ENCODE peak calls at places on chromosome 21, in seven cellular contexts. A is WTC11, J is HepG2, N is HEK293T, M is GM12878, X is K562, S is HCT116. R is an unnamed sample.

GRCh38 chr21:43880111-43880985 is 15.3 kb downstream of the AGPAT3 start:
- DNase-seq in A (no peak), J (no peak), N (no peak), M (no peak), X (no peak), S (peak), R (no peak)

GRCh38 chr21:30083120-30083945 is 83.3 kb downstream of the CLDN17 start:
- DNase-seq in A (peak), J (no peak), N (no peak), M (no peak), X (no peak), S (no peak), R (peak)

GRCh38 chr21:25371831-25372434 is 235.3 kb downstream of the MRPL39 start:
- DNase-seq in A (no peak), J (no peak), N (no peak), M (no peak), X (no peak), S (no peak), R (no peak)

GRCh38 chr21:30336596-30336995 is 898 bp downstream of the KRTAP27-1 start:
- DNase-seq in A (no peak), J (no peak), N (no peak), M (no peak), X (no peak), S (no peak), R (no peak)

GRCh38 chr21:46639489-46640386 is 4.3 kb downstream of the PRMT2 start:
- DNase-seq in A (no peak), J (peak), N (no peak), M (no peak), X (no peak), S (no peak), R (no peak)

GRCh38 chr21:44293551-44294231 is 6.2 kb upstream of the PFKL start:
- DNase-seq in A (no peak), J (no peak), N (no peak), M (no peak), X (no peak), S (no peak), R (no peak)

GRCh38 chr21:35015435-35016024 is 33.6 kb downstream of the RUNX1 start:
- DNase-seq in A (no peak), J (no peak), N (no peak), M (no peak), X (no peak), S (no peak), R (no peak)

GRCh38 chr21:34722684-34723300 is 54.0 kb downstream of the CLIC6 start:
- DNase-seq in A (peak), J (no peak), N (peak), M (no peak), X (peak), S (no peak), R (peak)

GRCh38 chr21:43034098-43034497 is 41.5 kb downstream of the CBS start:
- DNase-seq in A (no peak), J (no peak), N (no peak), M (no peak), X (no peak), S (no peak), R (no peak)

GRCh38 chr21:34072145-34073031 is 990 bp upstream of the MRPS6 start:
- DNase-seq in A (no peak), J (no peak), N (no peak), M (no peak), X (no peak), S (no peak), R (no peak)

GRCh38 chr21:37168666-37169065 is 95.6 kb downstream of the TTC3 start:
- DNase-seq in A (no peak), J (no peak), N (no peak), M (no peak), X (no peak), S (no peak), R (no peak)

GRCh38 chr21:31957631-31958030 is 84.8 kb downstream of the HUNK start:
- DNase-seq in A (no peak), J (no peak), N (no peak), M (no peak), X (no peak), S (no peak), R (no peak)

GRCh38 chr21:45405819-45406762 is 1.1 kb downstream of the COL18A1 start:
- DNase-seq in A (peak), J (peak), N (peak), M (no peak), X (no peak), S (no peak), R (no peak)

GRCh38 chr21:43284238-43284637 is 115.4 kb downstream of the CRYAA start:
- DNase-seq in A (no peak), J (no peak), N (no peak), M (no peak), X (no peak), S (no peak), R (no peak)

GRCh38 chr21:46568562-46568961 is 36.3 kb downstream of the S100B start:
- DNase-seq in A (no peak), J (no peak), N (no peak), M (no peak), X (no peak), S (no peak), R (no peak)

GRCh38 chr21:45825209-45825602 is 156.4 kb upstream of the COL6A1 start:
- DNase-seq in A (no peak), J (no peak), N (no peak), M (no peak), X (no peak), S (no peak), R (peak)

GRCh38 chr21:35265170-35265877 is 216.2 kb upstream of the RUNX1 start:
- DNase-seq in A (no peak), J (no peak), N (no peak), M (no peak), X (no peak), S (peak), R (no peak)

GRCh38 chr21:42038393-42038792 is 28.2 kb upstream of the ZBTB21 start:
- DNase-seq in A (no peak), J (no peak), N (no peak), M (no peak), X (no peak), S (no peak), R (no peak)

GRCh38 chr21:25638634-25639166 is 358 bp upstream of the JAM2 start:
- DNase-seq in A (no peak), J (no peak), N (no peak), M (peak), X (no peak), S (no peak), R (no peak)

GRCh38 chr21:41957991-41958766 is 4.4 kb upstream of the C2CD2 start:
- DNase-seq in A (no peak), J (peak), N (no peak), M (no peak), X (peak), S (peak), R (no peak)

GRCh38 chr21:31052489-31053142 is 14.3 kb upstream of the KRTAP19-8 start:
- DNase-seq in A (no peak), J (no peak), N (no peak), M (no peak), X (no peak), S (no peak), R (no peak)

GRCh38 chr21:33642896-33643657 is 776 bp downstream of the ITSN1 start:
- DNase-seq in A (peak), J (no peak), N (peak), M (no peak), X (peak), S (no peak), R (no peak)

GRCh38 chr21:42080788-42081083 is 9.6 kb downstream of the UMODL1 start:
- DNase-seq in A (no peak), J (no peak), N (no peak), M (no peak), X (no peak), S (no peak), R (no peak)

GRCh38 chr21:31714741-31715365 is 17.1 kb downstream of the SCAF4 start:
- DNase-seq in A (no peak), J (no peak), N (no peak), M (no peak), X (no peak), S (no peak), R (no peak)

GRCh38 chr21:39633043-39633442 is 20.3 kb downstream of the B3GALT5 start:
- DNase-seq in A (no peak), J (no peak), N (no peak), M (no peak), X (no peak), S (peak), R (no peak)
- TF ChIP-seq SP1 in A (no peak), J (no peak), N (no peak), M (no peak), X (no peak), S (no peak), R (no peak)

GRCh38 chr21:28832013-28832714 is 160.5 kb downstream of the LTN1 start:
- DNase-seq in A (no peak), J (peak), N (no peak), M (no peak), X (peak), S (no peak), R (no peak)
- TF ChIP-seq SP1 in A (no peak), J (no peak), N (no peak), M (no peak), X (no peak), S (no peak), R (no peak)

GRCh38 chr21:27261676-27262075 is 294.8 kb upstream of the ADAMTS5 start:
- DNase-seq in A (no peak), J (no peak), N (no peak), M (no peak), X (no peak), S (no peak), R (no peak)
- TF ChIP-seq SP1 in A (no peak), J (no peak), N (no peak), M (no peak), X (no peak), S (no peak), R (no peak)

GRCh38 chr21:15289896-15290841 is 225.4 kb upstream of the NRIP1 start:
- DNase-seq in A (peak), J (peak), N (peak), M (no peak), X (peak), S (no peak), R (no peak)
- TF ChIP-seq SP1 in A (no peak), J (no peak), N (no peak), M (no peak), X (no peak), S (no peak), R (no peak)

DNA sequence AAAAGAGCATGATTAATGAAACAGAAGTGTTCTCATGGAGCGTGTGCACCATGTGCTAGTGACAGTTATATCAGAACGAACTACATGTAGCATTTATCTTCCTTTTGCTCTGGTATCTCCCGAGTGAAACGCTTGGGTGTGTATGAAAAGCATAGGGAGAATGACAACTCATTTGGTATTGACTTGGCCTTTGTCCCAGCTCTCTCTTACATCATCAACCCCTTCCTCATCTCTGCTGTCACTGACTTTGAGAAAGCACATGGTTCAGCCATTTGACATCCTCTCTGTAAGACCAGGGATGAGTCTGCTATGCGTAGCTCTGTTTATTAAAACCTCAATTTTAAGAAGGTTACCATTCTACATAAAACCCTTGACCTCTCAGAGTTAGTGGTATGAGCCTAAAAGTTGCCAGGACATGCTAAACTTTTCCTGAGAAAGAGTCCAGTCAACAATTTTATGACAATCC is 201.0 kb downstream of the NRIP1 start:
- DNase-seq in A (no peak), J (peak), N (no peak), M (no peak), X (peak), S (no peak), R (no peak)
- TF ChIP-seq SP1 in A (no peak), J (no peak), N (no peak), M (no peak), X (no peak), S (no peak), R (no peak)